ENCODE peak calls at places on chromosomes 4 and X, in seven cellular contexts. X is thoracic aorta; T is cardiac fibroblast; V is Kasumi-1; N is fibroblast of the aortic adventitia; L is memory B cell; P is effector CD4-positive, alpha-beta T cell. H is an unnamed sample.

GRCh38 chr4:5996641-5997040 is 21.6 kb downstream of the C4orf50 start:
- DNase-seq in P (no peak), L (no peak), T (no peak), V (no peak), X (no peak), N (no peak), H (no peak)

GRCh38 chr4:25172964-25173917 is 13.0 kb upstream of the SEPSECS start:
- DNase-seq in L (no peak), X (peak; percentile 41), T (peak; percentile 99), P (no peak), N (peak; percentile 99), V (peak; percentile 81), H (peak; percentile 74)

GRCh38 chrX:149638860-149639259 is 7.3 kb upstream of the TMEM185A start:
- DNase-seq in X (no peak), V (no peak), N (peak; percentile 15), L (no peak), P (no peak), T (peak; percentile 5), H (no peak)

GRCh38 chrX:39645059-39645895 is 452.5 kb downstream of the BCOR start:
- DNase-seq in P (no peak), N (peak; percentile 85), V (no peak), T (peak; percentile 88), X (peak; percentile 47), L (no peak), H (peak; percentile 80)

GRCh38 chr4:80035336-80035735 is 37.7 kb downstream of the ANTXR2 start:
- DNase-seq in V (peak; percentile 27), L (no peak), N (no peak), T (no peak), P (no peak), X (no peak), H (no peak)

GRCh38 chr4:76147454-76148141 is 599 bp downstream of the NUP54 start:
- DNase-seq in P (peak; percentile 19), N (peak; percentile 59), V (peak; percentile 65), L (no peak), X (peak; percentile 31), T (peak; percentile 81), H (peak; percentile 94)

GRCh38 chr4:162791321-162791720 is 375.4 kb downstream of the NAF1 start:
- DNase-seq in L (no peak), X (no peak), T (no peak), P (no peak), N (no peak), V (no peak), H (peak; percentile 14)

GRCh38 chr4:74189331-74190043 is 31.6 kb downstream of the MTHFD2L start:
- DNase-seq in T (peak; percentile 80), N (peak; percentile 80), P (no peak), X (no peak), V (peak; percentile 48), L (no peak), H (peak; percentile 52)

GRCh38 chr4:27176400-27176799 is 315.8 kb downstream of the STIM2 start:
- DNase-seq in L (no peak), X (no peak), V (peak; percentile 76), N (peak; percentile 84), T (peak; percentile 2), P (no peak), H (peak; percentile 84)

GRCh38 chrX:135328421-135329005 is 19.2 kb downstream of the ETDC start:
- DNase-seq in V (no peak), L (no peak), X (no peak), P (no peak), T (peak; percentile 50), N (peak; percentile 42), H (no peak)

GRCh38 chrX:110188701-110189558 is 129.0 kb downstream of the AMMECR1 start:
- DNase-seq in L (no peak), V (no peak), P (no peak), X (no peak), T (no peak), N (no peak), H (peak; percentile 52)

GRCh38 chr4:152500798-152501434 is 35.0 kb downstream of the FBXW7 start:
- DNase-seq in T (peak; percentile 96), P (peak; percentile 73), L (peak; percentile 53), X (peak; percentile 33), V (peak; percentile 86), N (peak; percentile 96), H (peak; percentile 89)

GRCh38 chrX:1086444-1087409 is 125.7 kb downstream of the CRLF2 start:
- DNase-seq in T (peak; percentile 51), P (no peak), X (no peak), V (no peak), L (no peak), N (no peak), H (no peak)

GRCh38 chrX:134929813-134930212 is 61.0 kb upstream of the SMIM10 start:
- DNase-seq in N (no peak), P (no peak), V (no peak), L (no peak), T (no peak), X (no peak), H (no peak)

GRCh38 chr4:177367336-177367735 is 57.7 kb downstream of the NEIL3 start:
- DNase-seq in T (peak; percentile 34), V (peak; percentile 14), P (no peak), X (no peak), N (peak; percentile 28), L (no peak), H (no peak)